ENCODE peak calls at places on chromosomes 4 and X, in five cellular contexts. X, L, F, N and P are unnamed samples.

GRCh38 chr4:40238700-40239548 is 42.1 kb downstream of the RHOH start:
- DNase-seq in F (no peak), L (peak; percentile 70), N (no peak), X (no peak), P (no peak)

GRCh38 chr4:8820178-8821102 is 51.2 kb downstream of the HMX1 start:
- DNase-seq in F (no peak), L (no peak), X (no peak), N (no peak), P (no peak)

GRCh38 chrX:39150621-39151020 is 349.4 kb downstream of the MID1IP1 start:
- DNase-seq in F (no peak), L (no peak), N (no peak), X (no peak), P (no peak)

GRCh38 chrX:57821703-57822375 is 88.4 kb downstream of the ZXDA start:
- DNase-seq in N (peak; percentile 34), F (no peak), X (peak; percentile 35), L (peak; percentile 19), P (peak; percentile 19)

GRCh38 chr4:54255881-54256280 is 26.8 kb downstream of the PDGFRA start:
- DNase-seq in X (peak; percentile 51), F (no peak), N (no peak), L (no peak), P (no peak)

GRCh38 chrX:15816886-15817285 is 26.6 kb downstream of the ZRSR2 start:
- DNase-seq in X (no peak), L (peak; percentile 42), F (no peak), N (no peak), P (no peak)

GRCh38 chr4:78150465-78150864 is 93.3 kb downstream of the FRAS1 start:
- DNase-seq in X (no peak), L (no peak), N (no peak), F (no peak), P (no peak)

GRCh38 chr4:140237616-140238352 is 83.8 kb upstream of the MAML3 start:
- DNase-seq in L (no peak), X (no peak), N (peak; percentile 82), F (peak; percentile 91), P (no peak)

GRCh38 chr4:20592666-20593065 is 107.6 kb upstream of the PACRGL start:
- DNase-seq in N (no peak), X (no peak), F (no peak), L (no peak), P (no peak)

GRCh38 chrX:143081231-143081630 is 55.5 kb downstream of the SPANXN4 start:
- DNase-seq in X (no peak), L (no peak), F (no peak), N (no peak), P (no peak)

GRCh38 chr4:183149968-183150539 is 51.0 kb downstream of the WWC2 start:
- DNase-seq in N (no peak), L (no peak), X (no peak), F (no peak), P (no peak)

GRCh38 chr4:88939697-88940096 is 117.3 kb downstream of the FAM13A start:
- DNase-seq in X (no peak), F (no peak), L (no peak), N (no peak), P (no peak)

GRCh38 chr4:151012836-151013235 is 2.2 kb downstream of the LRBA start:
- DNase-seq in N (no peak), F (no peak), X (peak; percentile 59), L (no peak), P (peak; percentile 9)

GRCh38 chrX:69298466-69299140 is 133.3 kb upstream of the PJA1 start:
- DNase-seq in X (peak; percentile 57), L (no peak), N (no peak), F (no peak), P (no peak)

GRCh38 chr4:104491826-104492771 is 2.6 kb downstream of the CXXC4 start:
- DNase-seq in N (no peak), L (no peak), X (no peak), F (no peak), P (no peak)

GRCh38 chrX:11792461-11793421 is 34.7 kb downstream of the MSL3 start:
- DNase-seq in L (peak; percentile 39), X (no peak), N (no peak), F (no peak), P (no peak)

GRCh38 chrX:48802089-48802812 is 384 bp downstream of the HDAC6 start:
- DNase-seq in N (peak; percentile 54), F (peak; percentile 31), L (peak; percentile 46), X (peak; percentile 81), P (peak; percentile 79)

GRCh38 chrX:50495616-50496015 is 25.0 kb upstream of the DGKK start:
- DNase-seq in L (no peak), X (peak; percentile 1), F (no peak), N (no peak), P (no peak)

GRCh38 chr4:54783402-54784110 is 125.8 kb downstream of the KIT start:
- DNase-seq in N (no peak), X (no peak), L (no peak), F (no peak), P (no peak)

GRCh38 chr4:101229116-101229515 is 118.2 kb downstream of the PPP3CA start:
- DNase-seq in N (no peak), F (no peak), X (no peak), L (no peak), P (no peak)

GRCh38 chr4:2786152-2786671 is 6.7 kb upstream of the SH3BP2 start:
- DNase-seq in L (peak; percentile 38), N (no peak), X (no peak), F (no peak), P (no peak)